ENCODE peak calls at places on chromosomes 6 and 20, in five cellular contexts. Z is left lung, D is heart right ventricle, A is RWPE1, H is neural progenitor cell. J is an unnamed sample.

GRCh38 chr6:111605100-111605748 is 454 bp downstream of the TRAF3IP2 start:
- DNase-seq in A (peak), H (peak), Z (peak), D (peak), J (no peak)

GRCh38 chr6:135321012-135321621 is 140.0 kb downstream of the MYB start:
- DNase-seq in Z (no peak), A (no peak), D (no peak), H (no peak), J (no peak)

GRCh38 chr20:33826270-33826897 is 15.2 kb downstream of the CHMP4B start:
- DNase-seq in D (no peak), H (no peak), Z (no peak), A (no peak), J (no peak)

GRCh38 chr6:16514249-16514648 is 247.0 kb downstream of the ATXN1 start:
- DNase-seq in A (peak), D (no peak), H (peak), Z (no peak), J (no peak)

GRCh38 chr20:53654932-53655674 is 61.5 kb upstream of the ZNF217 start:
- DNase-seq in A (no peak), Z (no peak), H (no peak), D (no peak), J (peak)

GRCh38 chr6:77173472-77174074 is 289.7 kb downstream of the HTR1B start:
- DNase-seq in D (no peak), Z (no peak), H (peak), A (no peak), J (no peak)

GRCh38 chr6:106747139-106747538 is 117.8 kb downstream of the QRSL1 start:
- DNase-seq in Z (no peak), H (no peak), A (peak), D (no peak), J (peak)

GRCh38 chr6:157244175-157244574 is 79.1 kb downstream of the TMEM242 start:
- DNase-seq in H (no peak), D (no peak), A (no peak), Z (no peak), J (no peak)

GRCh38 chr6:37565267-37566208 is 65.8 kb upstream of the CCDC167 start:
- DNase-seq in H (peak), A (no peak), Z (no peak), D (peak), J (no peak)

GRCh38 chr20:4100679-4101078 is 85.3 kb upstream of the RNF24 start:
- DNase-seq in H (no peak), Z (no peak), A (no peak), D (no peak), J (no peak)
- H3K27ac ChIP-seq in H (no peak), Z (no peak), A (no peak), D (no peak), J (peak)

DNA sequence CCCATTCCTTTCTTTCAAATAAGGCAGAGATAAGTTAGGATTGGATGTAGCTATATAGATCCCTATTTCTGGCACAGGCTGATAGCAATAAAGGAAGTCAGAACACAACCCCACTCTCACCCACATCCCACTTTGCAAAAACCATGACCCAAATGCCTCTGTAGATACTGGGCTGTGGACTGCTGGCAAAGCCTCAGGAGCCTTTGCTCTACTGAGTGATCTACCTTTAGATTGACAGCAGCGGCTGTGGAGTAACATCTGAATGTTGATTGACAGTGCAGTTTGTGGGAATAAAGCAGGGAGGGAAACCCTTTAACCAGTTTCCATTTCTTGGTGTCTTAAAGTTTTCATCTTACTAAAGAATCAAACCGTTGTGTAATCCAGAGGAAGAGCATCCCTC is 6.7 kb upstream of the TMEM30A start:
- DNase-seq in H (no peak), A (no peak), Z (no peak), D (no peak), J (no peak)
- H3K27ac ChIP-seq in H (no peak), A (no peak), Z (no peak), D (no peak), J (no peak)

GRCh38 chr6:26029857-26030653 is 57.2 kb upstream of the HFE start:
- DNase-seq in H (no peak), A (no peak), Z (no peak), D (no peak), J (no peak)

GRCh38 chr6:26030716-26031115 is 56.5 kb upstream of the HFE start:
- DNase-seq in D (no peak), H (no peak), A (no peak), Z (no peak), J (no peak)

GRCh38 chr6:26032387-26033131 is 54.7 kb upstream of the HFE start:
- DNase-seq in D (no peak), A (peak), Z (no peak), H (peak), J (no peak)

GRCh38 chr6:26031595-26032386 is 55.4 kb upstream of the HFE start:
- DNase-seq in Z (peak), D (peak), A (peak), H (peak), J (no peak)

DNA sequence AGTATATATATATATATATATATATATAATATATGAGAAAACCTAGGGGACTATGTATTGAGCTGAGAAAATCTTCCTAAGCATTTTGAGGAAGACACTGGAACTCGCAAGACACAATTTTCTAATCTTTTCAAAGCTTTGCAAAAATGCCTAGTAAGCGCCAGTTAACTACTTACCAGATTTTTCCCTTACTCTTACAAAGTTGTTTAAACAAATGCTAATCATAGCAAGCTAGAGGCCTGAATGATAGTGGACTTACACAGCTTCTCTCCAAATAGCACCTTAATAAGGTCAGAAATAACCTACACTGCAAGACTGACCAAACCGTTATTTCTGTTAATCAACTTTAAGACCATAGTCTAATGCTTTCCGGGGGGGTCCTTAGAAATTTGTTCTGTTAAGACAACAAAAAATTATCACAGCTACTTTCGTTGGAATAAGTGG is 56.1 kb upstream of the HFE start:
- DNase-seq in Z (no peak), H (no peak), A (no peak), D (no peak), J (no peak)
- H3K27ac ChIP-seq in Z (peak), H (peak), A (peak), D (no peak), J (no peak)

GRCh38 chr6:35044145-35044745 is 96.9 kb downstream of the TCP11 start:
- DNase-seq in A (no peak), Z (no peak), D (no peak), H (peak), J (no peak)
- H3K27ac ChIP-seq in A (peak), Z (peak), D (peak), H (peak), J (peak)